ENCODE peak calls at places on chromosomes 11 and 22, in four cellular contexts. E is nephron progenitor cell, R is esophagus squamous epithelium, W is NCI-H1930. I is an unnamed sample.

GRCh38 chr22:43399338-43399979 is 12.4 kb upstream of the MPPED1 start:
- DNase-seq in R (no peak), W (no peak), E (no peak), I (no peak)

GRCh38 chr11:109514313-109515018 is 92.5 kb downstream of the C11orf87 start:
- DNase-seq in E (no peak), R (no peak), W (no peak), I (no peak)

GRCh38 chr11:8243458-8243857 is 20.2 kb downstream of the LMO1 start:
- DNase-seq in E (no peak), W (no peak), R (no peak), I (no peak)

GRCh38 chr11:73182824-73183321 is 35.2 kb upstream of the P2RY2 start:
- DNase-seq in E (no peak), W (no peak), R (no peak), I (no peak)

GRCh38 chr22:48576333-48577013 is 1251.2 kb downstream of the BRD1 start:
- DNase-seq in R (no peak), E (peak), W (no peak), I (no peak)

GRCh38 chr22:46575915-46576555 is 38.6 kb upstream of the CELSR1 start:
- DNase-seq in R (no peak), W (no peak), E (no peak), I (peak)

GRCh38 chr11:12949456-12949855 is 59.7 kb upstream of the RASSF10 start:
- DNase-seq in E (no peak), W (no peak), R (no peak), I (no peak)

GRCh38 chr11:111913031-111913861 is 712 bp downstream of the HSPB2 start:
- DNase-seq in R (no peak), E (no peak), W (no peak), I (no peak)

GRCh38 chr11:13042873-13043338 is 33.8 kb downstream of the RASSF10 start:
- DNase-seq in E (no peak), R (no peak), W (no peak), I (no peak)

GRCh38 chr11:62552931-62553838 is 6.6 kb upstream of the AHNAK start:
- DNase-seq in W (no peak), R (no peak), E (peak), I (no peak)

GRCh38 chr11:86660011-86660595 is 12.3 kb downstream of the ME3 start:
- DNase-seq in E (no peak), R (no peak), W (no peak), I (no peak)

GRCh38 chr11:95503047-95503446 is 272.0 kb upstream of the SESN3 start:
- DNase-seq in E (no peak), W (no peak), R (no peak), I (no peak)

GRCh38 chr22:37329239-37330140 is 47.2 kb downstream of the CYTH4 start:
- DNase-seq in E (no peak), W (no peak), R (no peak), I (no peak)

GRCh38 chr11:87284306-87284705 is 246.6 kb downstream of the TMEM135 start:
- DNase-seq in R (no peak), W (no peak), E (no peak), I (no peak)

GRCh38 chr11:528815-529728 is 6.3 kb downstream of the HRAS start:
- DNase-seq in R (no peak), W (no peak), E (no peak), I (no peak)

GRCh38 chr11:99766816-99767215 is 746.1 kb downstream of the CNTN5 start:
- DNase-seq in E (no peak), W (no peak), R (no peak), I (no peak)

GRCh38 chr22:32733900-32734299 is 67.6 kb upstream of the TIMP3 start:
- DNase-seq in R (no peak), E (no peak), W (no peak), I (no peak)

GRCh38 chr11:3357994-3358676 is 20.8 kb downstream of the ZNF195 start:
- DNase-seq in W (no peak), E (no peak), R (no peak), I (no peak)

GRCh38 chr11:127273593-127274327 is 273.2 kb upstream of the KIRREL3 start:
- DNase-seq in W (no peak), R (no peak), E (no peak), I (no peak)

GRCh38 chr11:73426184-73426845 is 50.1 kb downstream of the RELT start:
- DNase-seq in W (no peak), R (no peak), E (no peak), I (no peak)

GRCh38 chr11:79199729-79200354 is 241.0 kb downstream of the TENM4 start:
- DNase-seq in W (no peak), E (no peak), R (no peak), I (no peak)

GRCh38 chr22:39457047-39457545 is 284 bp downstream of the MGAT3 start:
- DNase-seq in W (no peak), R (no peak), E (peak), I (no peak)

GRCh38 chr11:8597182-8597581 is 3.2 kb upstream of the STK33 start:
- DNase-seq in R (no peak), W (no peak), E (no peak), I (no peak)

GRCh38 chr22:45915151-45915550 is 61.8 kb downstream of the WNT7B start:
- DNase-seq in R (no peak), W (no peak), E (no peak), I (no peak)

GRCh38 chr11:37320921-37321320 is 722.9 kb upstream of the RAG2 start:
- DNase-seq in E (no peak), R (no peak), W (no peak), I (no peak)

GRCh38 chr11:116946414-116946813 is 109.0 kb upstream of the APOA1 start:
- DNase-seq in E (no peak), R (no peak), W (no peak), I (no peak)

GRCh38 chr11:66232769-66233168 is 35.7 kb upstream of the RAB1B start:
- DNase-seq in R (no peak), E (no peak), W (no peak), I (no peak)